ENCODE peak calls at places on chromosomes 12 and 14, in eight cellular contexts. L, S, T, G, Z, N, U and V are unnamed samples.

GRCh38 chr12:19546611-19547162 is 107.4 kb downstream of the AEBP2 start:
- DNase-seq in S (no peak), L (no peak), G (no peak), T (no peak), U (no peak), N (peak), Z (no peak), V (no peak)

GRCh38 chr14:58587271-58587670 is 50.5 kb upstream of the DACT1 start:
- DNase-seq in N (peak), T (no peak), S (no peak), Z (no peak), U (no peak), L (no peak), G (no peak), V (no peak)

GRCh38 chr14:75875958-75876357 is 105.8 kb downstream of the TGFB3 start:
- DNase-seq in N (peak), L (no peak), Z (no peak), G (no peak), S (no peak), U (peak), T (no peak), V (no peak)

GRCh38 chr12:109637341-109637740 is 63.7 kb downstream of the MVK start:
- DNase-seq in Z (no peak), L (no peak), S (no peak), G (no peak), U (no peak), N (no peak), T (no peak), V (no peak)

GRCh38 chr12:57133916-57134315 is 5.6 kb downstream of the LRP1 start:
- DNase-seq in L (no peak), Z (peak), U (no peak), G (no peak), S (no peak), N (no peak), T (peak), V (no peak)

GRCh38 chr14:57760891-57761290 is 105.0 kb downstream of the SLC35F4 start:
- DNase-seq in L (no peak), G (no peak), T (no peak), U (no peak), N (no peak), Z (no peak), S (no peak), V (no peak)

GRCh38 chr12:83865431-83865830 is 1047.2 kb downstream of the SLC6A15 start:
- DNase-seq in Z (no peak), S (no peak), N (no peak), U (no peak), G (no peak), T (no peak), L (no peak), V (no peak)

GRCh38 chr12:121611306-121611705 is 15.0 kb upstream of the ORAI1 start:
- DNase-seq in N (no peak), S (no peak), U (no peak), G (no peak), T (peak), Z (no peak), L (no peak), V (no peak)

GRCh38 chr12:110745632-110746284 is 3.1 kb upstream of the PPP1CC start:
- DNase-seq in Z (no peak), S (peak), T (peak), U (no peak), L (peak), G (no peak), N (peak), V (no peak)

GRCh38 chr12:52305921-52306705 is 14.8 kb upstream of the KRT81 start:
- DNase-seq in T (no peak), G (no peak), N (no peak), U (no peak), S (no peak), L (no peak), Z (no peak), V (no peak)

GRCh38 chr14:94101748-94102147 is 8.8 kb upstream of the IFI27 start:
- DNase-seq in L (no peak), T (no peak), Z (no peak), N (peak), G (no peak), U (no peak), S (no peak), V (no peak)

GRCh38 chr14:21093018-21093417 is 5.4 kb downstream of the ZNF219 start:
- DNase-seq in L (no peak), N (no peak), U (no peak), Z (no peak), T (no peak), G (no peak), S (no peak), V (no peak)

GRCh38 chr14:89040080-89040437 is 215.6 kb downstream of the TTC8 start:
- DNase-seq in S (no peak), G (no peak), T (no peak), N (no peak), L (no peak), U (no peak), Z (no peak), V (no peak)
- H3K4me3 ChIP-seq in S (no peak), G (peak), T (no peak), N (no peak), L (no peak), U (no peak), Z (no peak), V (no peak)

GRCh38 chr12:116354534-116354933 is 77.0 kb upstream of the MED13L start:
- DNase-seq in Z (no peak), S (no peak), T (no peak), L (no peak), N (no peak), G (no peak), U (no peak), V (no peak)

GRCh38 chr12:116354950-116355779 is 77.7 kb upstream of the MED13L start:
- DNase-seq in U (no peak), T (no peak), S (no peak), L (no peak), G (no peak), Z (no peak), N (no peak), V (no peak)

GRCh38 chr12:116360579-116361403 is 83.3 kb upstream of the MED13L start:
- DNase-seq in Z (no peak), G (no peak), S (no peak), U (no peak), L (no peak), N (no peak), T (no peak), V (no peak)

GRCh38 chr12:116361404-116362223 is 84.1 kb upstream of the MED13L start:
- DNase-seq in L (no peak), T (peak), G (no peak), S (peak), U (no peak), N (no peak), Z (no peak), V (no peak)

GRCh38 chr12:116358850-116359761 is 81.6 kb upstream of the MED13L start:
- DNase-seq in T (peak), L (peak), U (peak), N (peak), Z (peak), G (peak), S (peak), V (peak)
- H3K4me3 ChIP-seq in T (no peak), L (no peak), U (no peak), N (peak), Z (peak), G (peak), S (peak), V (no peak)

GRCh38 chr12:97465012-97465345 is 2.4 kb downstream of the RMST start:
- DNase-seq in T (no peak), U (no peak), L (no peak), G (no peak), N (no peak), Z (no peak), S (no peak), V (no peak)

GRCh38 chr12:97464241-97465011 is 1.8 kb downstream of the RMST start:
- DNase-seq in T (no peak), S (no peak), U (no peak), G (no peak), Z (no peak), N (no peak), L (no peak), V (no peak)
- H3K4me3 ChIP-seq in T (no peak), S (no peak), U (no peak), G (no peak), Z (peak), N (no peak), L (no peak), V (no peak)

GRCh38 chr12:115355301-115355700 is 671.3 kb upstream of the TBX3 start:
- DNase-seq in Z (no peak), T (no peak), U (no peak), L (no peak), G (no peak), S (no peak), N (peak), V (no peak)

GRCh38 chr12:115354007-115354452 is 670.1 kb upstream of the TBX3 start:
- DNase-seq in U (peak), Z (peak), L (peak), T (peak), S (peak), N (peak), G (peak), V (peak)

GRCh38 chr12:115351513-115352077 is 667.6 kb upstream of the TBX3 start:
- DNase-seq in G (no peak), U (peak), Z (no peak), L (no peak), S (no peak), N (peak), T (no peak), V (no peak)

GRCh38 chr12:115353467-115353866 is 669.5 kb upstream of the TBX3 start:
- DNase-seq in U (no peak), L (no peak), T (no peak), N (no peak), S (no peak), Z (no peak), G (no peak), V (no peak)

GRCh38 chr12:115354476-115354890 is 670.5 kb upstream of the TBX3 start:
- DNase-seq in S (no peak), T (no peak), N (no peak), U (no peak), G (no peak), L (no peak), Z (no peak), V (no peak)
- H3K4me3 ChIP-seq in S (peak), T (peak), N (peak), U (peak), G (peak), L (no peak), Z (peak), V (peak)

DNA sequence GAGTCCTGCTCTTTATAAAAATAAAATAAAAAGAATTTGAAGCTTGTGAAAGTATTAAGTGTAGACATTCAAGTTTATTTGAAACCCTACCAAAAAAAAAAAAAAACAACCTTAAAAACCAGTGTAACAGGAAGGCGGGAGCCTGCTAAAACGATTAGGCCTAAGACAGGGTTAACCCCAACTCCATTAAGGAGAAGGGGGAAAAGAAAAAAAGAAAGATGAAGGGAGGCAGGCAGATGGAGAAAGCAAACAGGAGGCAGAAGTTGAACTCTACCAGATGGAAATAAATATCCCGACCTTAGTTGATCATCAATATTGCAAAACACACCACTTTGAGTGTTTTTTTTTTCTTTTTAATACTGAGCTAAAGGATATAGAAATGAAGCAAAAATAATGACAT is 1.2 kb upstream of the BTG1 start:
- DNase-seq in N (no peak), T (no peak), S (no peak), U (no peak), Z (no peak), G (no peak), L (no peak), V (no peak)
- H3K4me3 ChIP-seq in N (peak), T (peak), S (peak), U (peak), Z (peak), G (peak), L (no peak), V (peak)

GRCh38 chr14:64990291-64990690 is 3.6 kb downstream of the FNTB start:
- DNase-seq in N (no peak), G (no peak), S (no peak), Z (no peak), U (no peak), L (no peak), T (no peak), V (no peak)
- H3K4me3 ChIP-seq in N (no peak), G (no peak), S (no peak), Z (no peak), U (no peak), L (no peak), T (no peak), V (no peak)

DNA sequence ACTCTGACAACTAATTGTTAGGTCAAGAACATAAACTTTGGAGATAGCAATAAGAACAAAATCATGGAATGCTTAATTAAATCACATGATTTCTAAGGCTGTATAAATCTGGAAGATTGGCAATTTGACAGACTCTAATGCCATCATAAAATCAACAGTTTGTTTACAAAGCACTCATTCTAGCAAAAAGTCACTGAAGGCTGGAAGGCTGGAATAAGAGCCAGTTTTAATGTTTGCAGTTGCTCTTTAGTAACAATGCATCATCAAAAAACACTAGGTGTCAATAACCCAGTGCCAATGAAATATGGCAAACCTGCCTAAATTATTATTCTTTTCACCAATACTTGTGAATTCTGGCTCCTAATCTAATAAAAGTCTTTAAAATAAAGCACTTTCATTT is 65.0 kb downstream of the NUMB start:
- DNase-seq in U (no peak), N (no peak), Z (no peak), S (no peak), G (no peak), T (no peak), L (no peak), V (no peak)
- H3K4me3 ChIP-seq in U (no peak), N (no peak), Z (no peak), S (no peak), G (no peak), T (no peak), L (no peak), V (no peak)

GRCh38 chr14:23437142-23438129 is 2.0 kb upstream of the MYH7 start:
- DNase-seq in T (no peak), U (no peak), N (no peak), L (no peak), G (no peak), S (peak), Z (no peak), V (no peak)
- H3K4me3 ChIP-seq in T (no peak), U (no peak), N (no peak), L (no peak), G (no peak), S (no peak), Z (no peak), V (no peak)

GRCh38 chr12:6056406-6057211 is 67.9 kb downstream of the VWF start:
- DNase-seq in Z (no peak), L (no peak), S (no peak), N (no peak), U (no peak), T (no peak), G (no peak), V (no peak)

GRCh38 chr12:6059221-6059620 is 65.2 kb downstream of the VWF start:
- DNase-seq in G (no peak), N (no peak), U (no peak), S (no peak), L (no peak), T (no peak), Z (no peak), V (no peak)

GRCh38 chr12:6058481-6059161 is 65.8 kb downstream of the VWF start:
- DNase-seq in U (no peak), N (no peak), T (no peak), S (peak), G (no peak), L (no peak), Z (peak), V (no peak)

GRCh38 chr12:6059860-6060565 is 64.5 kb downstream of the VWF start:
- DNase-seq in G (no peak), Z (peak), U (no peak), S (no peak), T (no peak), N (no peak), L (no peak), V (no peak)

GRCh38 chr12:6057693-6058092 is 66.8 kb downstream of the VWF start:
- DNase-seq in N (no peak), U (no peak), L (no peak), T (no peak), Z (no peak), S (no peak), G (no peak), V (no peak)
- H3K4me3 ChIP-seq in N (no peak), U (no peak), L (no peak), T (no peak), Z (no peak), S (no peak), G (no peak), V (no peak)